ENCODE peak calls at places on chromosomes 5 and 9, in four cellular contexts. T is uterus, W is foreskin fibroblast, V is progenitor cell of endocrine pancreas. Q is an unnamed sample.

GRCh38 chr5:111929892-111930291 is 172.9 kb upstream of the NREP start:
- DNase-seq in V (no peak), T (no peak), W (peak), Q (no peak)

GRCh38 chr5:65081071-65081470 is 312.3 kb downstream of the CWC27 start:
- DNase-seq in W (no peak), V (no peak), T (no peak), Q (no peak)

GRCh38 chr9:629136-629535 is 212.4 kb upstream of the DMRT1 start:
- DNase-seq in W (no peak), V (no peak), T (no peak), Q (no peak)

GRCh38 chr5:143758750-143759149 is 53.2 kb upstream of the HMHB1 start:
- DNase-seq in V (no peak), W (peak), T (no peak), Q (no peak)

GRCh38 chr9:6428940-6429889 is 16.2 kb downstream of the UHRF2 start:
- DNase-seq in T (no peak), W (no peak), V (no peak), Q (no peak)

GRCh38 chr5:170861855-170862766 is at the start of gene RANBP17:
- DNase-seq in T (peak), W (peak), V (peak), Q (no peak)

GRCh38 chr9:69120380-69121154 is 53.5 kb upstream of the TJP2 start:
- DNase-seq in W (no peak), T (no peak), V (peak), Q (no peak)

GRCh38 chr5:140764177-140765020 is 21.5 kb upstream of the PCDHA1 start:
- DNase-seq in W (no peak), T (no peak), V (no peak), Q (no peak)

GRCh38 chr9:135252980-135253304 is 165.5 kb downstream of the OLFM1 start:
- DNase-seq in W (no peak), T (no peak), V (no peak), Q (no peak)

GRCh38 chr9:88826651-88827245 is 164.5 kb upstream of the S1PR3 start:
- DNase-seq in W (peak), V (no peak), T (no peak), Q (no peak)

GRCh38 chr9:137611623-137612609 is 6.4 kb downstream of the ARRDC1 start:
- DNase-seq in W (peak), T (no peak), V (no peak), Q (no peak)

GRCh38 chr5:66898241-66899039 is 298.2 kb downstream of the CD180 start:
- DNase-seq in W (no peak), V (no peak), T (no peak), Q (no peak)

GRCh38 chr5:79200573-79201183 is 35.3 kb upstream of the JMY start:
- DNase-seq in V (no peak), T (no peak), W (peak), Q (no peak)

GRCh38 chr5:167064199-167064811 is 1227.1 kb upstream of the WWC1 start:
- DNase-seq in V (no peak), W (no peak), T (no peak), Q (no peak)

GRCh38 chr5:5902665-5903064 is 475.7 kb downstream of the MED10 start:
- DNase-seq in V (no peak), W (no peak), T (no peak), Q (no peak)

GRCh38 chr5:5905186-5905585 is 473.2 kb downstream of the MED10 start:
- DNase-seq in W (no peak), T (no peak), V (no peak), Q (no peak)

GRCh38 chr5:5900350-5900749 is 477.9 kb downstream of the ICE1 start:
- DNase-seq in V (no peak), W (no peak), T (no peak), Q (no peak)

DNA sequence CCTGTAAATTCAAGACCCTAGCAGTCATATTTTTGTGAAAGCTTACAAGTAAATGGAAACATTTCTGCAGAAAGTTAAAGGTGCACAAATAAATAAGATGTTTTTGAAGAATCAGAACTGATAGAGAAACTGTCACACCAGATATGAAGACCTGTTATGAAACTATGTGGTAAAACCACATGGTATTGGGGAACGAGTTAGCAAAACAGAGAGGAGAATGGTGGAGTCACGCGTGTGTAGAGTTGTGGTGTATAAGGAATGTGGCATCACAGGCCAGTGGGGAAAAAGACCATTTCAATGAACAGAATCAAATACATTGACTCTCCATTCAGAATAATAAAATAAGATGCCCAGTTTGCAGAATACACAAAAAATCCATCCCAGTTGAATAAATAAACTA is 477.2 kb downstream of the ICE1 start:
- DNase-seq in T (no peak), W (no peak), V (no peak), Q (no peak)
- TF ChIP-seq CTCF in T (no peak), W (no peak), V (no peak), Q (no peak)

GRCh38 chr5:133260715-133261114 is 208.9 kb downstream of the HSPA4 start:
- DNase-seq in W (no peak), V (no peak), T (no peak), Q (no peak)
- TF ChIP-seq CTCF in W (no peak), V (no peak), T (no peak), Q (no peak)

GRCh38 chr9:111953444-111953843 is 56.8 kb downstream of the UGCG start:
- DNase-seq in V (no peak), W (peak), T (no peak), Q (no peak)
- TF ChIP-seq CTCF in V (no peak), W (no peak), T (no peak), Q (no peak)

DNA sequence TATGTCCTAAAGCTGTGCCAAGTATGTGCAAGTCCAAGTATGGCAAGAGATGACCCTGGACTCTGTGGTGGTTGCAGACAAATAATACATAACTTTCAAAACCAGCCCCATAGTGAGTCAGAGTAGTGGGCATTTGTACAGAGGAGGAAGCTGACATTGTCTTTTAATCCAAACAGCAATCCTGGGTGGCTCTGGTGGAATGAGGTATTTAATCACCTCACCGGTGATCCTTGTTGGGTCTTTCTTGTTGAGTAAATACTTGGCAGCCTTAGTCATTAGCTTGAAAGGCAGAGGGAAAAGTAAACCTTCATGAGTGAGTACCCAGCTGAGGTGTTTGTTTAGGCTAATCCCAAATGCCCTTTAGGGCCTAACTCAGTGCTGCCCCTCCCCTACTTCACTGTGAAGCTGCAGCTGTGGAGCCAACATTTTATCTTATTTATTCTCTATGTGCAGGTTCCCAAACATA is 148.7 kb upstream of the SLC12A2 start:
- DNase-seq in V (no peak), T (no peak), W (peak), Q (no peak)
- TF ChIP-seq CTCF in V (peak), T (no peak), W (no peak), Q (no peak)

GRCh38 chr9:74379718-74380117 is 117.4 kb upstream of the RORB start:
- DNase-seq in V (peak), T (no peak), W (no peak), Q (no peak)
- TF ChIP-seq CTCF in V (peak), T (peak), W (no peak), Q (no peak)